ENCODE peak calls at places on chromosomes 5 and 9, in nine cellular contexts. K, S, H, M, O, A, D, P and Z are unnamed samples.

GRCh38 chr9:119157196-119157595 is 212.0 kb downstream of the BRINP1 start:
- DNase-seq in K (no peak), S (no peak), H (no peak), M (no peak), O (no peak), A (no peak), D (no peak), P (no peak), Z (no peak)

GRCh38 chr5:134578578-134579283 is 53.3 kb downstream of the JADE2 start:
- DNase-seq in K (no peak), S (no peak), H (no peak), M (no peak), O (peak), A (no peak), D (no peak), P (no peak), Z (no peak)

GRCh38 chr9:124457887-124458431 is 7.7 kb downstream of the ADGRD2 start:
- DNase-seq in K (no peak), S (no peak), H (no peak), M (no peak), O (no peak), A (no peak), D (no peak), P (no peak), Z (no peak)

GRCh38 chr9:127290666-127291065 is 26.1 kb downstream of the GARNL3 start:
- DNase-seq in K (no peak), S (no peak), H (no peak), M (no peak), O (no peak), A (no peak), D (no peak), P (no peak), Z (no peak)

GRCh38 chr5:106140101-106140500 is 1530.6 kb downstream of the EFNA5 start:
- DNase-seq in K (no peak), S (no peak), H (no peak), M (no peak), O (no peak), A (no peak), D (no peak), P (no peak), Z (peak)

GRCh38 chr9:22683393-22684075 is 236.9 kb downstream of the DMRTA1 start:
- DNase-seq in K (peak), S (no peak), H (no peak), M (no peak), O (no peak), A (no peak), D (peak), P (no peak), Z (no peak)

GRCh38 chr5:139181835-139182452 is 16.2 kb downstream of the SIL1 start:
- DNase-seq in K (peak), S (no peak), H (no peak), M (no peak), O (no peak), A (peak), D (no peak), P (peak), Z (peak)

GRCh38 chr9:135448570-135449180 is 30.9 kb upstream of the PPP1R26 start:
- DNase-seq in K (no peak), S (no peak), H (no peak), M (no peak), O (no peak), A (no peak), D (no peak), P (no peak), Z (no peak)

GRCh38 chr9:33458444-33458843 is 11.1 kb upstream of the AQP3 start:
- DNase-seq in K (no peak), S (no peak), H (peak), M (no peak), O (no peak), A (no peak), D (no peak), P (no peak), Z (no peak)

GRCh38 chr5:58127132-58127485 is 332.8 kb downstream of the PLK2 start:
- DNase-seq in K (no peak), S (no peak), H (no peak), M (no peak), O (no peak), A (no peak), D (no peak), P (no peak), Z (no peak)
- H3K4me3 ChIP-seq in K (no peak), S (no peak), H (no peak), M (no peak), O (no peak), A (no peak), D (no peak), P (no peak), Z (no peak)

GRCh38 chr9:120474579-120475243 is 105.3 kb downstream of the CDK5RAP2 start:
- DNase-seq in K (no peak), S (no peak), H (no peak), M (no peak), O (no peak), A (no peak), D (no peak), P (no peak), Z (no peak)
- TF ChIP-seq CTCF in K (no peak), S (no peak), H (no peak), M (no peak), O (no peak), A (no peak), D (no peak), P (no peak), Z (no peak)

GRCh38 chr9:73014011-73014410 is 61.2 kb upstream of the ALDH1A1 start:
- DNase-seq in K (no peak), S (no peak), H (no peak), M (no peak), O (no peak), A (no peak), D (no peak), P (no peak), Z (no peak)

GRCh38 chr9:73008273-73008672 is 55.4 kb upstream of the ALDH1A1 start:
- DNase-seq in K (no peak), S (no peak), H (no peak), M (no peak), O (no peak), A (no peak), D (no peak), P (no peak), Z (no peak)

GRCh38 chr9:73011956-73012355 is 59.1 kb upstream of the ALDH1A1 start:
- DNase-seq in K (no peak), S (no peak), H (no peak), M (no peak), O (no peak), A (no peak), D (no peak), P (no peak), Z (no peak)

GRCh38 chr9:73009649-73010288 is 56.9 kb upstream of the ALDH1A1 start:
- DNase-seq in K (no peak), S (no peak), H (no peak), M (no peak), O (no peak), A (no peak), D (no peak), P (peak), Z (no peak)

GRCh38 chr9:73011346-73011745 is 58.5 kb upstream of the ALDH1A1 start:
- DNase-seq in K (no peak), S (no peak), H (no peak), M (no peak), O (no peak), A (no peak), D (no peak), P (no peak), Z (no peak)
- H3K4me3 ChIP-seq in K (no peak), S (no peak), H (no peak), M (no peak), O (no peak), A (no peak), D (no peak), P (no peak), Z (no peak)

GRCh38 chr5:115666023-115666422 is 40.2 kb upstream of the TMED7 start:
- DNase-seq in K (no peak), S (no peak), H (no peak), M (no peak), O (no peak), A (no peak), D (no peak), P (no peak), Z (no peak)

DNA sequence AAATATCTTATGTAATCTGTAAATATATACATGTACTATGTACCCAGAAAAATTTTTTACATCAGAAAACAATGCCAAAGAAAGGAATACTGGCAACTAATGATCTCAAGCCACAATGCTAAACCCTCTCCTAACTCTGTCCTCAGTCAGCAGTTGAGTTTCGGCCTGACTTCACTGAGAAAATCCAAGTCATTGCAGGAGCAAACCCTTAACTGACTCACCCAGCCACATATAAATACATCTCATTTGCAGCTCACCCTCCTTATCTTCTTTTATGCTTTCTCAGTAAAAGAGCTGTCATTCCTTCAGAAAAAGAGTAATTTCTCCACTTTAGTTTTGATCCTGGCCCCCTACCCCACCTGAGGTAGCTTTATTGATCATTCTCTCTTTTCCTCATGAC is 46.1 kb upstream of the TMED7 start:
- DNase-seq in K (no peak), S (no peak), H (no peak), M (no peak), O (no peak), A (no peak), D (no peak), P (no peak), Z (no peak)
- TF ChIP-seq CTCF in K (no peak), S (no peak), H (no peak), M (no peak), O (no peak), A (no peak), D (no peak), P (no peak), Z (no peak)